ENCODE peak calls at places on chromosome 1, in five cellular contexts. T is bronchial epithelial cell, F is fibroblast of lung, X is GM12864, C is astrocyte of the spinal cord. O is an unnamed sample.

GRCh38 chr1:109636201-109636952 is 16.7 kb downstream of the AMPD2 start:
- DNase-seq in T (peak), F (peak), X (no peak), C (peak), O (no peak)

GRCh38 chr1:248923932-248924331 is 17.9 kb downstream of the PGBD2 start:
- DNase-seq in T (no peak), F (no peak), X (no peak), C (no peak), O (no peak)

GRCh38 chr1:92619466-92620189 is 132.9 kb upstream of the GFI1 start:
- DNase-seq in T (no peak), F (no peak), X (no peak), C (no peak), O (no peak)

GRCh38 chr1:51564124-51564523 is 45.1 kb upstream of the EPS15 start:
- DNase-seq in T (peak), F (peak), X (no peak), C (no peak), O (peak)

GRCh38 chr1:70043806-70044205 is 161.6 kb downstream of the LRRC40 start:
- DNase-seq in T (peak), F (peak), X (no peak), C (peak), O (no peak)

GRCh38 chr1:67716800-67717199 is 31.8 kb downstream of the GADD45A start:
- DNase-seq in T (peak), F (no peak), X (no peak), C (peak), O (no peak)

GRCh38 chr1:63615809-63616420 is 22.7 kb downstream of the PGM1 start:
- DNase-seq in T (peak), F (peak), X (peak), C (peak), O (peak)

GRCh38 chr1:21082078-21082477 is 94.6 kb downstream of the EIF4G3 start:
- DNase-seq in T (no peak), F (no peak), X (no peak), C (no peak), O (no peak)

GRCh38 chr1:155000475-155000724 is 2.2 kb upstream of the ZBTB7B start:
- DNase-seq in T (no peak), F (no peak), X (no peak), C (no peak), O (no peak)

GRCh38 chr1:106439475-106439874 is 617.0 kb upstream of the PRMT6 start:
- DNase-seq in T (peak), F (no peak), X (no peak), C (no peak), O (no peak)

GRCh38 chr1:31647106-31647505 is 2.4 kb upstream of the PEF1 start:
- DNase-seq in T (no peak), F (peak), X (no peak), C (no peak), O (no peak)

GRCh38 chr1:41726899-41727748 is 191.6 kb downstream of the HIVEP3 start:
- DNase-seq in T (no peak), F (no peak), X (no peak), C (no peak), O (peak)

GRCh38 chr1:174692313-174692712 is 244.5 kb downstream of the GPR52 start:
- DNase-seq in T (peak), F (peak), X (no peak), C (peak), O (no peak)

GRCh38 chr1:1943834-1944570 is 24.9 kb upstream of the TMEM52 start:
- DNase-seq in T (peak), F (peak), X (no peak), C (no peak), O (no peak)
- TF ChIP-seq CTCF in T (peak), F (peak), X (peak), C (peak), O (peak)

GRCh38 chr1:228275154-228275434 is 67.2 kb downstream of the OBSCN start:
- DNase-seq in T (no peak), F (no peak), X (no peak), C (no peak), O (no peak)

GRCh38 chr1:228274452-228275153 is 66.8 kb downstream of the OBSCN start:
- DNase-seq in T (no peak), F (no peak), X (no peak), C (no peak), O (no peak)

GRCh38 chr1:228276361-228276831 is 68.6 kb downstream of the OBSCN start:
- DNase-seq in T (no peak), F (peak), X (no peak), C (no peak), O (no peak)

GRCh38 chr1:228276901-228277490 is 69.2 kb downstream of the OBSCN start:
- DNase-seq in T (no peak), F (no peak), X (no peak), C (no peak), O (no peak)

GRCh38 chr1:228275435-228276342 is 67.8 kb downstream of the OBSCN start:
- DNase-seq in T (peak), F (peak), X (peak), C (peak), O (peak)
- H3K4me3 ChIP-seq in T (peak), F (peak), X (peak), C (peak), O (peak)

GRCh38 chr1:46553506-46553905 is 2.1 kb upstream of the KNCN start:
- DNase-seq in T (no peak), F (no peak), X (no peak), C (no peak), O (no peak)
- TF ChIP-seq CTCF in T (no peak), F (no peak), X (no peak), C (no peak), O (no peak)

GRCh38 chr1:179743679-179744400 is 749 bp downstream of the FAM163A start:
- DNase-seq in T (no peak), F (no peak), X (no peak), C (no peak), O (no peak)
- H3K4me3 ChIP-seq in T (no peak), F (no peak), X (no peak), C (no peak), O (no peak)

GRCh38 chr1:61237659-61238370 is 155.5 kb downstream of the NFIA start:
- DNase-seq in T (peak), F (no peak), X (no peak), C (no peak), O (no peak)
- TF ChIP-seq CTCF in T (no peak), F (no peak), X (no peak), C (no peak), O (no peak)

DNA sequence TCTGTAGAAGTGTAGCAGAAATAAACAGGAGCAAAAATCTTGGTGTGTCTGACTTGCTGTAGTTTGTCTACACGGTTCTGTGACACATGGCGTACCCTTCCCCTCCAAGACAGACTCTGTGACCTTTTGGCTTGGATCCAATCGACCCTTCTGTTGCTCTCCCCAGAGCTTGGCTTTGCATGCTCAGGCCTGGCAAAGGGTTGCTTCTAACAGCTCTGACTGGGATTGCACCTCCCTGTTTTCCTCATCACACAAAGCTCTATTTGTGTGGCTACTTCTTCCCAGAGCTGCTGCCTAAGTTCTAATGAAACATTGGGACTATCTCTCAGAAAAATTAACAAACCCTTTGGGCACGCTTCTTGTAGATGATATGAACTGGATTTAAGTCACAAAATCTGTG is 23.9 kb downstream of the NGF start:
- DNase-seq in T (no peak), F (no peak), X (no peak), C (no peak), O (no peak)
- H3K4me3 ChIP-seq in T (no peak), F (no peak), X (no peak), C (no peak), O (no peak)

GRCh38 chr1:203626910-203627246 is 246 bp downstream of the ATP2B4 start:
- DNase-seq in T (no peak), F (no peak), X (no peak), C (no peak), O (no peak)

GRCh38 chr1:203628185-203628996 is 1.8 kb downstream of the ATP2B4 start:
- DNase-seq in T (peak), F (peak), X (no peak), C (peak), O (peak)

GRCh38 chr1:203627819-203628184 is 1.2 kb downstream of the ATP2B4 start:
- DNase-seq in T (peak), F (peak), X (no peak), C (peak), O (no peak)

GRCh38 chr1:203624341-203624712 is 2.3 kb upstream of the ATP2B4 start:
- DNase-seq in T (no peak), F (no peak), X (no peak), C (no peak), O (no peak)

GRCh38 chr1:203625623-203626189 is 926 bp upstream of the ATP2B4 start:
- DNase-seq in T (peak), F (peak), X (no peak), C (peak), O (peak)
- TF ChIP-seq CTCF in T (no peak), F (no peak), X (peak), C (peak), O (peak)

DNA sequence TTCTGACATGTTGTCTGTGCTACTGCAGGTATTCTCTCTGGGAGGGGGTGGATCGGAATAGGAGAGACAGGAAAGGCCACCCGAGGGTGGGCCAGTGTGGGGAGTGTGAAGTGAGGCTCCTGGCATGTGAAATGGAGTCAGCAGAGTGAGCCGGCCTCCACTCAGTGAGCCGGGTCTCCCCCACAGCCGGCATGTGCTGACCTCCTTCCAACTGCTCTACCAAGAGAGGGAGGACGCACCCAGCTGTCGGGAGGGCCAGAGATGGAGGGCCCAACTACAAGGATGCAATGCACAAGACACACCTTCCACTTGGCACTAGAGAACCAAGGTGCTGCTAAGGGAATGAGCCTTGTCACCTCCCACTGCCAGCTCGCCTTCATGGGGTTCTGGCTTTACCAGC is 28.2 kb upstream of the CLSTN1 start:
- DNase-seq in T (no peak), F (no peak), X (no peak), C (no peak), O (no peak)
- H3K4me3 ChIP-seq in T (no peak), F (no peak), X (no peak), C (no peak), O (no peak)

GRCh38 chr1:201480231-201481003 is 11.4 kb upstream of the PHLDA3 start:
- DNase-seq in T (peak), F (peak), X (peak), C (peak), O (peak)
- TF ChIP-seq CTCF in T (no peak), F (no peak), X (no peak), C (peak), O (no peak)

DNA sequence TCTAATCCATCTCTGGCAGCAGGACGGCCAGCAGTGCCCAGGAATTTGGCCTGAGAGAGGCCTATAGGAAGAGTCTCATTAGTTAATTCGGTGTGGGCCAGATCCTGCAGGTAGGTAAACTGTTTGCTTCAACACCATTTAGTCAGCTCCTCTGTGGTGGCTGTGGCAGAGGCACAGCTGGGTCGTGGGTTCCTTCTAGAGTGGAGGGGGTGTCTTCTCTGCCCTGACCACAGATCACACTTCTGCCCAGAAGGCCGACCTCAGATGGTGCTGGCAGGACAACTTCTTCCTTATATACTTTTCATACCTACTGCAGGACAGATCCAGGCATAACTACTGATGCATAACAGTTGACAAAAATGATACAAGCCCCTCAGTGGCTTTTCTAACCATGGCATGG is 281.4 kb downstream of the RPS6KC1 start:
- DNase-seq in T (no peak), F (no peak), X (no peak), C (no peak), O (no peak)
- H3K4me3 ChIP-seq in T (no peak), F (no peak), X (no peak), C (no peak), O (no peak)

O was measured in GM06990.